ENCODE peak calls at places on chromosomes 13 and 19, in five cellular contexts. One of them, this sample, is unnamed.

GRCh38 chr19:54724142-54724541 is at the start of gene KIR3DL3:
- DNase-seq in immature natural killer cell: no peak
- DNase-seq in left colon: no peak
- DNase-seq in left cardiac atrium: no peak
- DNase-seq in progenitor cell of endocrine pancreas: no peak
- DNase-seq in this sample: no peak

GRCh38 chr19:56097776-56098175 is 23.3 kb downstream of the ZNF787 start:
- DNase-seq in immature natural killer cell: no peak
- DNase-seq in left colon: no peak
- DNase-seq in left cardiac atrium: no peak
- DNase-seq in progenitor cell of endocrine pancreas: no peak
- DNase-seq in this sample: no peak

GRCh38 chr19:8255426-8256125 is 46.4 kb downstream of the CERS4 start:
- DNase-seq in immature natural killer cell: no peak
- DNase-seq in left colon: no peak
- DNase-seq in left cardiac atrium: no peak
- DNase-seq in progenitor cell of endocrine pancreas: no peak
- DNase-seq in this sample: no peak

GRCh38 chr19:35856546-35857149 is at the start of gene KIRREL2:
- DNase-seq in immature natural killer cell: no peak
- DNase-seq in left colon: no peak
- DNase-seq in left cardiac atrium: no peak
- DNase-seq in progenitor cell of endocrine pancreas: peak
- DNase-seq in this sample: no peak

GRCh38 chr13:77000475-77000874 is 8.6 kb downstream of the CLN5 start:
- DNase-seq in immature natural killer cell: no peak
- DNase-seq in left colon: no peak
- DNase-seq in left cardiac atrium: no peak
- DNase-seq in progenitor cell of endocrine pancreas: no peak
- DNase-seq in this sample: no peak

GRCh38 chr19:36489920-36490415 is 607 bp upstream of the ZNF566 start:
- DNase-seq in immature natural killer cell: no peak
- DNase-seq in left colon: peak
- DNase-seq in left cardiac atrium: peak
- DNase-seq in progenitor cell of endocrine pancreas: no peak
- DNase-seq in this sample: peak

GRCh38 chr13:66888698-66889097 is 341.4 kb downstream of the PCDH9 start:
- DNase-seq in immature natural killer cell: no peak
- DNase-seq in left colon: no peak
- DNase-seq in left cardiac atrium: no peak
- DNase-seq in progenitor cell of endocrine pancreas: no peak
- DNase-seq in this sample: no peak

GRCh38 chr19:43798546-43799409 is 3.5 kb downstream of the LYPD5 start:
- DNase-seq in immature natural killer cell: no peak
- DNase-seq in left colon: peak
- DNase-seq in left cardiac atrium: peak
- DNase-seq in progenitor cell of endocrine pancreas: peak
- DNase-seq in this sample: no peak

GRCh38 chr19:47433121-47433520 is 13.8 kb upstream of the MEIS3 start:
- DNase-seq in immature natural killer cell: no peak
- DNase-seq in left colon: no peak
- DNase-seq in left cardiac atrium: no peak
- DNase-seq in progenitor cell of endocrine pancreas: no peak
- DNase-seq in this sample: no peak

GRCh38 chr19:9128171-9128570 is 1.4 kb upstream of the OR7G3 start:
- DNase-seq in immature natural killer cell: no peak
- DNase-seq in left colon: no peak
- DNase-seq in left cardiac atrium: no peak
- DNase-seq in progenitor cell of endocrine pancreas: no peak
- DNase-seq in this sample: no peak

GRCh38 chr13:26280822-26281221 is 26.9 kb downstream of the CDK8 start:
- DNase-seq in immature natural killer cell: no peak
- DNase-seq in left colon: no peak
- DNase-seq in left cardiac atrium: no peak
- DNase-seq in progenitor cell of endocrine pancreas: no peak
- DNase-seq in this sample: no peak

This sample was measured in suprapubic skin.